ENCODE peak calls at places on chromosomes 5 and 9, in five cellular contexts. R is AG04450, X is heart right ventricle, C is foreskin keratinocyte, Y is kidney epithelial cell. I is an unnamed sample.

GRCh38 chr5:157900644-157901043 is 41.7 kb upstream of the CLINT1 start:
- DNase-seq in C (no peak), R (no peak), Y (no peak), X (no peak), I (no peak)

GRCh38 chr5:16742938-16743337 is 126.1 kb upstream of the RETREG1 start:
- DNase-seq in Y (no peak), C (no peak), X (no peak), R (no peak), I (no peak)

GRCh38 chr5:141910271-141910673 is 13.4 kb upstream of the DELE1 start:
- DNase-seq in Y (no peak), R (no peak), X (no peak), C (peak; percentile 19), I (no peak)

GRCh38 chr5:1655496-1656270 is 131.9 kb upstream of the LPCAT1 start:
- DNase-seq in Y (no peak), R (no peak), X (no peak), C (no peak), I (no peak)

GRCh38 chr5:157571357-157571827 is 4.2 kb downstream of the ADAM19 start:
- DNase-seq in R (no peak), Y (no peak), C (no peak), X (no peak), I (no peak)

GRCh38 chr5:85132269-85132668 is 747.6 kb upstream of the EDIL3 start:
- DNase-seq in R (peak; percentile 21), C (no peak), X (no peak), Y (peak; percentile 2), I (no peak)

GRCh38 chr5:92613546-92613945 is 967.5 kb downstream of the NR2F1-AS1 start:
- DNase-seq in C (no peak), X (no peak), R (no peak), Y (no peak), I (no peak)

GRCh38 chr9:131020388-131020787 is 11.4 kb downstream of the LAMC3 start:
- DNase-seq in C (peak; percentile 17), Y (peak; percentile 52), R (no peak), X (no peak), I (peak; percentile 35)

GRCh38 chr5:155625315-155625714 is 611.8 kb downstream of the KIF4B start:
- DNase-seq in C (no peak), X (no peak), Y (no peak), R (no peak), I (no peak)

GRCh38 chr5:114296191-114296590 is 65.7 kb upstream of the KCNN2 start:
- DNase-seq in Y (no peak), R (peak; percentile 34), X (no peak), C (no peak), I (no peak)

GRCh38 chr9:107280543-107280942 is 2.5 kb upstream of the RAD23B start:
- DNase-seq in X (no peak), C (peak; percentile 76), R (no peak), Y (no peak), I (peak; percentile 78)

GRCh38 chr5:77631166-77631582 is 7.3 kb downstream of the OTP start:
- DNase-seq in Y (no peak), R (no peak), C (no peak), X (no peak), I (no peak)

GRCh38 chr5:126189862-126190261 is 233.3 kb upstream of the GRAMD2B start:
- DNase-seq in R (no peak), C (no peak), X (no peak), Y (no peak), I (no peak)

GRCh38 chr5:684771-685216 is 8.4 kb downstream of the TPPP start:
- DNase-seq in C (no peak), X (no peak), Y (no peak), R (no peak), I (no peak)

GRCh38 chr5:99019812-99020697 is 91.2 kb upstream of the CHD1 start:
- DNase-seq in R (peak; percentile 39), X (no peak), Y (peak; percentile 86), C (peak; percentile 59), I (no peak)

GRCh38 chr9:110125763-110126351 is 82.1 kb downstream of the C9orf152 start:
- DNase-seq in C (no peak), Y (no peak), X (no peak), R (no peak), I (no peak)

GRCh38 chr5:147935032-147935431 is 28.7 kb upstream of the C5orf46 start:
- DNase-seq in C (no peak), X (no peak), R (no peak), Y (no peak), I (peak; percentile 26)

GRCh38 chr5:86376214-86376613 is 241.5 kb upstream of the COX7C start:
- DNase-seq in Y (no peak), C (no peak), R (no peak), X (no peak), I (no peak)

GRCh38 chr9:89554307-89554706 is 50.5 kb upstream of the GADD45G start:
- DNase-seq in Y (no peak), X (no peak), R (no peak), C (no peak), I (no peak)

GRCh38 chr9:89550516-89550915 is 52.6 kb upstream of the SEMA4D start:
- DNase-seq in X (no peak), C (no peak), Y (no peak), R (no peak), I (no peak)

GRCh38 chr9:89555426-89556375 is 49.1 kb upstream of the GADD45G start:
- DNase-seq in R (no peak), Y (no peak), C (no peak), X (no peak), I (no peak)

GRCh38 chr9:89555016-89555415 is 49.8 kb upstream of the GADD45G start:
- DNase-seq in R (no peak), X (no peak), Y (no peak), C (no peak), I (no peak)

DNA sequence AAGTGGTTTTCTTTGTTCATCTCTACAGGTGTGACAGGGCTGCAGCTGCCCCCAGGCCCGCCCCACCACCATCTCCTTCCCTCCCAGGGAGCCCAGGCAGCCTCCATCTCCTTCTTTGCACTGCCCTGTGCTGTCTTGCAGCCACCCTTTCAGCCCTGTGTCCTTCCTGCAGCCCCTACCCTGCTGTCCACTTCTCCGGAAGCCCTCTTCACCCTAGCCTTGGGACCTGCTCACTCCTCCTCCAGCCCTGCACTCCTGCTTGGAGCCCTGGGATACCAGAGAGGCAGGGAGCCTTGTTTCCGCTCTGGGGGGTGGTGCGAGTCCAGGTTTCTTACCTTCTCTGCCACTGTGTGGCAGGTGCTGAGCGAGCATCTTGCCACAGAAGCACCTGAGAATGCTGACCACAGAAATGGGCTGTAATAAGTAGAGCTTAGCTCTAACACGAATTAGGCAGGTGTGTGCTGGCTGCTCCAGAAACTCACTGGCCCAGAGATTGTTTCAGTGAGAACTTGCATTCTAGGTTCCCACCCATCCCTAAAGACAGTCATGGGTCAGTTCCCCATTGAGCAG is 51.3 kb upstream of the GADD45G start:
- DNase-seq in Y (no peak), C (no peak), R (no peak), X (no peak), I (no peak)
- TF ChIP-seq CTCF in Y (no peak), C (no peak), R (no peak), X (no peak), I (no peak)

DNA sequence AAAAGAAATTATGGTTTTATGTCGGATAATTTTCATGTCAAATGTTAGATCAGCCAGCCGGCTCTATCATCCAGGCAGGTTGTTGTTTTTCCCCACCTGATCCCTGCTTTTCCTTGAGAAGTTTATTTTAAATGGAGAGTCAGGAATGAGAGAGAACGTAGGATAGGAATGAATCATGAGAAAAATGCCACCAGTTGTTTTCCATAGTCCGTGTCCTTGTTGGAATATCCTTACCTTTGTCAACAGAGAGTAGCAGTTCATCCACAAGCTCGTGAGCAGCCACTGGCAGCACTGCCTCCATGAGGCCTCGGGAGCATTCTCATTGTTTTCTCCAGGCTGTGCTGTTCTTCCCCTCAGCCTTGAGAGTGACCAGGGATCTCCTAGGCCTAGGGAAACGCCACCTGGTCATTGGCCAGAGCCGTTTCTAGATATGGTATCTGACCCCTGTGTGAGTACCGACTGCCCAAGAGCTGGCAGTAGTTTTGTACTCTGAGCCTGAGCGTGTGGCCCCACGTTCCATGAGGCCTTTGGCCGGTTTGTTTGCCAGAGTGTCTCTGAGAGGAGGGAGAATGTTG is 293.3 kb downstream of the FANCC start:
- DNase-seq in C (no peak), R (no peak), Y (no peak), X (peak; percentile 37), I (no peak)
- TF ChIP-seq CTCF in C (no peak), R (no peak), Y (peak; percentile 7), X (no peak), I (no peak)

GRCh38 chr9:3956081-3956701 is 343.7 kb downstream of the GLIS3 start:
- DNase-seq in C (no peak), X (no peak), Y (no peak), R (no peak), I (no peak)
- TF ChIP-seq CTCF in C (no peak), X (no peak), Y (no peak), R (no peak), I (no peak)

DNA sequence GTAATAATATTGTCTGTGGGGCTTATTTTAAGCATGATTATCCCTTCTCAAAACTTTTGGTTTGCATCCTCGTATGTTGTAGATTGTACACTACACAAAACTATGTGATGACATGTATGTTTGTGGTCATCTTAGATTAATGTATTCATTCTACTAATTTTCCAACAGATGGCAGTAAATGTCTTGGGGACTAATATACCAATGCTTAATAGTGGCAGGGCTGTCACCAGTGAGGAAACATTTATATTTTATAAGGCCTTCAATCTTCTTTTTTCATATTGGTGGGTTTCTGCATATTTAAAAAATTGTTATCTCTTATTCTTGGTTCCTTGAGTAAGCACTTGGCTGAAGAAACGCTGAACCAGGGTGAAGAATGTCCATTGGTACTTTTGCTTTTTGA is 530.4 kb downstream of the RASEF start:
- DNase-seq in X (no peak), C (no peak), Y (peak; percentile 2), R (no peak), I (no peak)
- TF ChIP-seq CTCF in X (peak; percentile 37), C (peak; percentile 50), Y (peak; percentile 23), R (peak; percentile 34), I (peak; percentile 40)

GRCh38 chr9:34139477-34140146 is 13.1 kb upstream of the DCAF12 start:
- DNase-seq in X (no peak), C (no peak), Y (peak; percentile 55), R (peak; percentile 60), I (peak; percentile 21)
- TF ChIP-seq CTCF in X (no peak), C (peak; percentile 36), Y (peak; percentile 47), R (peak; percentile 40), I (no peak)

GRCh38 chr5:38533286-38534121 is 22.9 kb downstream of the LIFR start:
- DNase-seq in Y (no peak), R (no peak), X (no peak), C (no peak), I (no peak)
- TF ChIP-seq CTCF in Y (no peak), R (no peak), X (no peak), C (no peak), I (no peak)

GRCh38 chr9:128455849-128456612 is at the start of gene ODF2:
- DNase-seq in X (peak; percentile 98), Y (peak; percentile 67), R (peak; percentile 84), C (peak; percentile 76), I (peak; percentile 99)
- TF ChIP-seq CTCF in X (no peak), Y (no peak), R (no peak), C (no peak), I (no peak)

DNA sequence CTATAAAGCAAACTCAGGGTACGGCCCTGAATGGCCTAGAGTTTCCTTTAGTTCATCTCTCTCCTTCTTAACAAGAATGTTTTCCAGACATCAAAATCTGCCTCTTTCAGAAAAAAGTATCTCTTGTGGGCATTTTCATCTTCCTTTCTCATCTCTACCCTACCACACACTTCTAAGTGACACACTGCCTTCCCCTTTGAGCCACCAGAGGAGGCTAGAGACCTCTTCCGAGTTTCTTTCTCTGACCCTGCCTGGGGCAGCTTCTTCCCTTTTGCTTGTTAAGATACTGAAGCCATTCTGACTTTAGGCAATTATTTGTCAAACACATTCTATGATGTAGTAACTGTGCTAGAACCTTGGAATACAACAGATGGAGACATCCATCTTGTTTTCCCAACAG is 8.7 kb upstream of the SV2C start:
- DNase-seq in C (no peak), X (no peak), Y (no peak), R (no peak), I (no peak)
- TF ChIP-seq CTCF in C (peak; percentile 42), X (no peak), Y (peak; percentile 52), R (peak; percentile 18), I (peak; percentile 37)